ENCODE peak calls at places on chromosomes 13 and 19, in nine cellular contexts. L, M, H, T, R, U, P, D and O are unnamed samples. For H3K4me1, the result is how much of the 10 kb centered on the place peaks cover.

GRCh38 chr19:10961073-10961762 is 388 bp downstream of the SMARCA4 start:
- DNase-seq in L (no peak), D (peak), R (peak), U (peak), T (no peak), P (peak), M (no peak), H (peak), O (no peak)

GRCh38 chr19:7535993-7536685 is 622 bp downstream of the PNPLA6 start:
- DNase-seq in T (no peak), R (no peak), M (no peak), U (no peak), D (no peak), H (peak), P (no peak), L (no peak), O (peak)

GRCh38 chr19:6448045-6448444 is 11.5 kb downstream of the SLC25A23 start:
- DNase-seq in L (no peak), T (no peak), U (no peak), D (no peak), H (no peak), M (no peak), P (no peak), R (no peak), O (no peak)

GRCh38 chr13:76798037-76798436 is 88.2 kb downstream of the KCTD12 start:
- DNase-seq in T (no peak), M (no peak), P (no peak), D (no peak), U (no peak), R (no peak), H (no peak), L (no peak), O (no peak)

GRCh38 chr13:102948006-102948405 is 102.2 kb downstream of the ERCC5 start:
- DNase-seq in P (no peak), R (peak), D (no peak), L (no peak), M (no peak), U (peak), T (no peak), H (no peak), O (no peak)

GRCh38 chr13:102951808-102952207 is 106.0 kb downstream of the ERCC5 start:
- DNase-seq in T (no peak), R (no peak), U (no peak), D (no peak), M (no peak), P (no peak), H (no peak), L (no peak), O (no peak)

GRCh38 chr19:43636121-43636683 is 3.4 kb downstream of the CADM4 start:
- DNase-seq in T (no peak), R (no peak), L (no peak), D (no peak), M (no peak), U (peak), H (peak), P (no peak), O (no peak)

GRCh38 chr19:35295792-35296462 is 4.0 kb downstream of the MAG start:
- DNase-seq in T (no peak), M (no peak), P (no peak), U (no peak), D (no peak), R (no peak), H (peak), L (no peak), O (no peak)

GRCh38 chr19:31146546-31147183 is 202.6 kb downstream of the TSHZ3 start:
- DNase-seq in D (no peak), M (no peak), L (no peak), H (no peak), R (no peak), U (no peak), P (no peak), T (no peak), O (no peak)

GRCh38 chr13:36163809-36164308 is 32.7 kb upstream of the DCLK1 start:
- DNase-seq in R (peak), P (peak), L (peak), M (no peak), D (peak), U (no peak), T (peak), H (no peak), O (peak)

GRCh38 chr19:5497297-5497696 is 42.1 kb downstream of the ZNRF4 start:
- DNase-seq in H (no peak), T (no peak), M (no peak), R (no peak), D (no peak), P (no peak), U (no peak), L (no peak), O (no peak)

GRCh38 chr13:27775943-27776342 is 16.3 kb upstream of the GSX1 start:
- DNase-seq in M (no peak), D (no peak), R (no peak), H (peak), U (peak), P (no peak), L (no peak), T (no peak), O (no peak)

GRCh38 chr19:31448221-31448657 is 99.0 kb upstream of the TSHZ3 start:
- DNase-seq in L (peak), D (no peak), P (peak), M (no peak), U (no peak), H (no peak), R (peak), T (no peak), O (peak)

GRCh38 chr19:18660051-18660910 is 23.2 kb upstream of the CRTC1 start:
- DNase-seq in D (peak), L (peak), R (peak), H (peak), M (no peak), T (peak), U (no peak), P (peak), O (peak)

GRCh38 chr13:28012383-28012782 is 23.9 kb upstream of the URAD start:
- DNase-seq in H (no peak), M (no peak), T (no peak), U (no peak), L (peak), D (no peak), R (no peak), P (no peak), O (no peak)

GRCh38 chr19:42115219-42115618 is 17.0 kb downstream of the POU2F2 start:
- DNase-seq in H (no peak), U (no peak), R (peak), P (no peak), D (no peak), M (no peak), L (peak), T (peak), O (no peak)
- H3K4me1 ChIP-seq in H (under half), U (under half), R (under half), P (under half), D (under half), M (under half), L (under half), T (under half), O (under half)

GRCh38 chr19:12965812-12966135 is 3.6 kb upstream of the DAND5 start:
- DNase-seq in T (no peak), M (no peak), L (no peak), D (no peak), H (no peak), R (no peak), P (no peak), U (no peak), O (no peak)
- H3K4me3 ChIP-seq in T (no peak), M (peak), L (no peak), D (peak), H (no peak), R (peak), P (peak), U (peak), O (no peak)

DNA sequence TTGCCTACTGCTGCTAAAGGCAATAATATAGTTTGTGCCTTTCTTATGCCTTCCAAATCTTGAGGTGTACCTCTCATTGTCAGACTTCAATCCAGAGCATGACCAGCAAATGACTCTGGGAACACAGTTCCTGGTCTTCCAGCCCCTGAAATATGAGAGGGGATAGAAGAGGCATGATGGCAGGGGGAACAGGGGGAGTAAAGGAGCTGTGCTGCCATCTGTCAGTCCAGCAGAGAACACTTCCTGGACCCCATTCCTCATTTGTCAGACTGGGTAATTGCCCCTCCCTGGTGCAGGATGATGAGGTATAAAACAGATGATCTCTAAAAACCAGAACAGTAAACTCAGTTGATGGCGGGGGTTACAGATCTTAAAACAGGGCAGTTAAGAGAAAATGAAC is 618.7 kb downstream of the DIAPH3 start:
- DNase-seq in P (no peak), T (no peak), R (no peak), M (no peak), H (no peak), D (no peak), L (no peak), U (no peak), O (no peak)
- TF ChIP-seq CTCF in P (no peak), T (no peak), R (no peak), M (no peak), H (peak), D (no peak), L (no peak), U (no peak), O (no peak)

DNA sequence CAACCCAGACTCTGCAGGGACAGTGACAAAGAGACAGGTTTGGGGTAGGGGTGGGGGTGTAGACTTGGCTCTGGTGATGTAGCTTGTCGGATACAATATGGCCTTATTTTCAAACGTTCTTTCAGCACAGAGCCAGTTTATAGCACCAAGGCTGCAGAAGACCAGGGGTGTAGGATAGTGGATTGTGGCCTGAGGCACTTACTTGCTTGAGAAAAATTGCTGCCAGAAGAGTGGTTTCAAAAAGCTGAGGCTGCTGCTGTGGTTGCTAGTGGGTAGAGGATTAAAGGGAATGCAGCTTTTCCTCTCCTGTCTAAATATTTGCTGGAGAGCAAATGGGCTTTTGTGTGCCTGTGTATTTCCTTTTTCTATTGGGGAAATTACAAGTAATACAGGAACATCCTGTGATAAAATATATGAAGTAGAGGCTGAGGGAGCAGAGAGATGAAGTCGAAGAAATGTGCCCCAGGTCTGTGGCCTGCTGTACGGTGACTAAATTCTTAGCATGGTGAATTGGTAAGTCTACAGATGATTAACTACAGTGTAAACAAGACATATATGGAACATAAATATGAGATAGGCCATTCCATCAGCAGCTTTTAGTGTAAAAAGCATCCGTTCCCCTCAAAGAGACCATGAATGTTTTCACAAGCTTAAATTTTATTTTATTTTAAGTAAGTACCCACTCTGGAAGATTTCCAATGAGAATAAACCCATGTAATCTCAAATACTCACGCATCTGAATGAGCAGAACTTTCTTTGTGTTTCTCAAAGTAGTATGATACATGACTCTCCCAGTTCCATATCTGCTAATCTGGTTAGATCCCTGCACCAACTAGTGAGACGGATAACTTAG is 112.9 kb downstream of the LRCH1 start:
- DNase-seq in D (no peak), H (no peak), U (no peak), M (no peak), R (no peak), L (no peak), P (no peak), T (no peak), O (no peak)
- H3K4me1 ChIP-seq in D (under half), H (under half), U (under half), M (under half), R (half or more), L (under half), P (half or more), T (under half), O (half or more)

GRCh38 chr19:14115761-14116160 is 1.8 kb downstream of the PRKACA start:
- DNase-seq in M (no peak), L (no peak), R (no peak), U (no peak), H (no peak), T (no peak), D (no peak), P (no peak), O (no peak)
- H3K4me3 ChIP-seq in M (no peak), L (no peak), R (peak), U (no peak), H (no peak), T (no peak), D (peak), P (peak), O (no peak)

GRCh38 chr19:51810228-51810627 is 15.3 kb downstream of the FPR3 start:
- DNase-seq in R (no peak), L (no peak), D (no peak), U (no peak), P (no peak), T (no peak), M (no peak), H (no peak), O (no peak)
- TF ChIP-seq CTCF in R (no peak), L (no peak), D (no peak), U (no peak), P (peak), T (no peak), M (peak), H (no peak), O (no peak)

DNA sequence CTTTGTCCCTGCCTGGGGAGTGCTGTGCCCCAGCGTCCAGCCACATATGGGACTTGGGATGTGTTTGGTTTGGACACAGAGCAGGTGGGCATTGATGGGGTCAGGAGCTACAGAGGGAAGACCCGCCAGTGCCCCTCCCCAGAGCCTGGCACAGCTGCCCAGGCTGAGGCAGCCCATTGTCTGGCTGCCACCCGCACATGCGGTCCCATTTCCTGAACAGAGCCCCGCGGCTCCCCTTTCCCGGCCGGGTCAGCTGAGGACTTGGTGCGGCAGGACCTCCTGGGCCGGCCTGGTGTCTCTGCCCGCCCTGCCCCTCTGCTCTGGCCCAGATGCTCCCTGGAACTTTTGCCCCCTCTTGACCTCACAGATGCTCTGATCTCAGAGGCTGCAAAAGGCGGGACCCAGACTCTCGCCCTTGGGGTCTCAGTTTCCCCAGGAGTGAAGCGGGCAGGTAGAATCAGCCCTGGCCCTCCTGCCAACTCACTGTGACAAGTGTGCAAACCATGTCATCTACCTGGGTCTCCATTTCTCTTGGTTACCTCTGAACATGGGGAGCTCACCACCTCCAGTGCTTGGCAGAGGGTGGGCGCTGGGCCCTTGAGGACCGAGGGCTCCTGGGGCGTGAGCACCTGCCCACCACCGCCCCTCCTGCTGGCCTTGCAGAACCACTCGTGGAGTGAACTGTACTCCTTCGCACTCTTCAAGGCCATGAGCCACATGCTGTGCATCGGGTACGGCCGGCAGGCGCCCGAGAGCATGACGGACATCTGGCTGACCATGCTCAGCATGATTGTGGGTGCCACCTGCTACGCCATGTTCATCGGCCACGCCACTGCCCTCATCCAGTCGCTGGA is 17.8 kb downstream of the HCN2 start:
- DNase-seq in H (no peak), T (no peak), D (no peak), L (no peak), R (no peak), M (no peak), U (no peak), P (no peak), O (no peak)
- H3K4me1 ChIP-seq in H (under half), T (under half), D (under half), L (under half), R (under half), M (under half), U (under half), P (under half), O (under half)

DNA sequence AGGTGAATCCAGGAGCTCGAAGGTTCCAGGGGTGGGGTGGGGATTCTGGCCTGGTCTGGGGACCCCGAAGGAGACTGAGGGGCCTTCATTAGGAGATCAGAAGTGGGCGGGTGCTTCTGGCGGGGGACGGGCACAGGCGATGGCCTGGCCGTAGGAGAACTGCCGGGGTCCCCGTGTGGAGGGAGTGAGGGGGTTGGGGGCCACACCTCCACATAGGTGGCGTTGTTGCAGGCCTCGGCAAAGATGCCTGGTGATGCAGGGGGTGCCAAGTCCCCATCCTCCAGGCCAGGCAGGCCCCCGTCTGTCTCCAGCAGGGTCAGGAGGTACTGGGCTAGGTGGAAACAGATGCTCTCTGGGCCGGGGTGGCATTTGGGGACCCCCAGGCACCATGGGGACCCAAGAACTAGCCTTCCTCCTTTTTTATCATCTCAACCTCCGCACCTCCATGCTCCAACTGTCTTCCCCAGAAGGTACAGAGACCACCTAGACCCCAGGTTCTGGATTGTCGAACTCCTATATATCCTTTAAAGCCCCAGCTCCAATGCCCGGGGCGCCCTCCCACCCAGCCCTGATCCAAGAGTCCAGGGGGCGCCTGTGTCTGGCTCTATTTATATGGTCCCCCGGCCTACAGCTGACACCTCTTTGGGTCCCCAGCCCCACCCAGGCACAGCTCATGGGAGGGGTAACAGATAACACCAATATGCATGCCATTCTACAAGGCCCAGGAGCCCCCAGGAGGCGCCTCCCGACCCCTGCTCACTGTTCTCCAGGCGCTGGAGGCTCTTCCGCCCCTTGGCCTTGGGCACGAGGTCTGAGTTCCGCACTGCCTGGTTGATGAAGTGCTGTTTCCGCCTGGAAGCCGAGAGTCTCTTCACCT is 8.2 kb downstream of the RNU6-9 start:
- DNase-seq in D (no peak), T (no peak), P (no peak), U (no peak), L (no peak), M (no peak), R (no peak), H (no peak), O (no peak)
- H3K4me3 ChIP-seq in D (no peak), T (no peak), P (no peak), U (no peak), L (no peak), M (no peak), R (no peak), H (no peak), O (no peak)